ENCODE peak calls at places on chromosomes 12 and 14, in seven cellular contexts. K is posterior cingulate gyrus, P is stromal cell of bone marrow, E is caudate nucleus, O is H54, T is tibial nerve, R is endothelial cell. V is an unnamed sample.

GRCh38 chr12:65813983-65814382 is 10.3 kb upstream of the HMGA2 start:
- DNase-seq in E (no peak), O (no peak), K (no peak), P (no peak), T (no peak), R (no peak), V (no peak)

GRCh38 chr12:15584366-15585041 is 204.7 kb downstream of the EPS8 start:
- DNase-seq in R (no peak), E (no peak), O (no peak), K (no peak), T (peak; percentile 49), P (peak; percentile 54), V (peak; percentile 87)

GRCh38 chr12:29402437-29402836 is 21.5 kb upstream of the ERGIC2 start:
- DNase-seq in O (no peak), R (no peak), P (no peak), E (no peak), K (no peak), T (no peak), V (no peak)

GRCh38 chr12:31324116-31324844 is 1.7 kb downstream of the SINHCAF start:
- DNase-seq in K (peak; percentile 72), E (no peak), P (no peak), R (peak; percentile 59), T (peak; percentile 35), O (peak; percentile 52), V (peak; percentile 85)

GRCh38 chr12:13124661-13125505 is 21.4 kb upstream of the GSG1 start:
- DNase-seq in K (no peak), P (no peak), R (no peak), T (no peak), O (peak; percentile 38), E (no peak), V (peak; percentile 82)

GRCh38 chr12:125773033-125773432 is 707.8 kb downstream of the AACS start:
- DNase-seq in O (peak; percentile 23), R (no peak), E (no peak), T (peak; percentile 13), K (no peak), P (no peak), V (no peak)

GRCh38 chr12:25052191-25053020 is 103.5 kb upstream of the BCAT1 start:
- DNase-seq in E (no peak), P (no peak), R (no peak), T (no peak), K (no peak), O (no peak), V (no peak)

GRCh38 chr14:50058112-50058511 is 58.3 kb downstream of the VCPKMT start:
- DNase-seq in P (no peak), E (no peak), T (no peak), R (no peak), O (no peak), K (no peak), V (no peak)

GRCh38 chr14:104688755-104689619 is at the start of gene INF2:
- DNase-seq in R (peak; percentile 58), O (peak; percentile 80), E (no peak), T (no peak), K (no peak), P (no peak), V (peak; percentile 55)

GRCh38 chr14:98103705-98104104 is 1168.3 kb downstream of the BCL11B start:
- DNase-seq in R (no peak), K (no peak), E (no peak), T (no peak), O (no peak), P (no peak), V (no peak)

GRCh38 chr12:89821901-89822300 is 113.3 kb upstream of the ATP2B1 start:
- DNase-seq in K (no peak), E (no peak), T (no peak), R (no peak), O (no peak), P (no peak), V (no peak)

GRCh38 chr12:74152370-74152769 is 385.3 kb upstream of the ATXN7L3B start:
- DNase-seq in E (no peak), O (no peak), T (no peak), R (no peak), K (no peak), P (no peak), V (no peak)

GRCh38 chr12:117120787-117121186 is 21.6 kb upstream of the TESC start:
- DNase-seq in O (no peak), R (no peak), P (no peak), E (no peak), K (peak; percentile 86), T (no peak), V (no peak)

GRCh38 chr14:98826618-98827017 is 445.4 kb downstream of the BCL11B start:
- DNase-seq in O (no peak), R (no peak), P (no peak), K (no peak), E (no peak), T (no peak), V (no peak)

GRCh38 chr12:114902665-114903393 is 218.9 kb upstream of the TBX3 start:
- DNase-seq in T (no peak), R (no peak), O (no peak), K (no peak), P (peak; percentile 86), E (no peak), V (peak; percentile 89)

GRCh38 chr12:120498870-120499515 is 3.1 kb downstream of the DYNLL1 start:
- DNase-seq in T (no peak), P (no peak), E (no peak), O (no peak), R (no peak), K (no peak), V (no peak)

GRCh38 chr12:54653025-54653424 is 4.9 kb upstream of the DCD start:
- DNase-seq in R (no peak), P (no peak), E (no peak), T (no peak), O (no peak), K (no peak), V (no peak)

V was measured in iris pigment epithelial cell.